ENCODE peak calls at places on chromosomes 7 and 10, in four cellular contexts. X, A, P and Y are unnamed samples.

GRCh38 chr7:46791180-46791579 is 790.7 kb downstream of the TNS3 start:
- DNase-seq in X (peak), A (no peak), P (no peak), Y (no peak)

GRCh38 chr10:82319558-82319957 is 444.6 kb downstream of the NRG3 start:
- DNase-seq in X (no peak), A (no peak), P (no peak), Y (no peak)

GRCh38 chr7:82410461-82410860 is 33.1 kb downstream of the CACNA2D1 start:
- DNase-seq in X (no peak), A (no peak), P (peak), Y (no peak)

GRCh38 chr10:101189461-101190401 is 39.5 kb downstream of the LBX1 start:
- DNase-seq in X (no peak), A (no peak), P (no peak), Y (peak)

GRCh38 chr10:50470798-50471582 is 152.8 kb downstream of the SGMS1 start:
- DNase-seq in X (no peak), A (no peak), P (no peak), Y (no peak)

GRCh38 chr10:97718659-97719142 is 5.2 kb downstream of the MARVELD1 start:
- DNase-seq in X (peak), A (no peak), P (peak), Y (no peak)

GRCh38 chr7:41331194-41331593 is 371.7 kb downstream of the INHBA start:
- DNase-seq in X (no peak), A (no peak), P (no peak), Y (no peak)

GRCh38 chr10:26555719-26556368 is 117.7 kb downstream of the APBB1IP start:
- DNase-seq in X (peak), A (no peak), P (peak), Y (no peak)

GRCh38 chr7:70674268-70675025 is 457.5 kb upstream of the GALNT17 start:
- DNase-seq in X (no peak), A (no peak), P (no peak), Y (no peak)

GRCh38 chr10:24483701-24484100 is 240.0 kb downstream of the ARHGAP21 start:
- DNase-seq in X (peak), A (no peak), P (peak), Y (peak)

GRCh38 chr10:186911-187310 is 51.7 kb downstream of the ZMYND11 start:
- DNase-seq in X (no peak), A (no peak), P (no peak), Y (no peak)

GRCh38 chr7:40133561-40134427 is 628 bp downstream of the MPLKIP start:
- DNase-seq in X (peak), A (no peak), P (no peak), Y (peak)

GRCh38 chr7:100860702-100861615 is 6.2 kb upstream of the TRIP6 start:
- DNase-seq in X (no peak), A (no peak), P (no peak), Y (no peak)

GRCh38 chr10:92239600-92240288 is 51.1 kb downstream of the CPEB3 start:
- DNase-seq in X (peak), A (peak), P (peak), Y (peak)

GRCh38 chr7:147535619-147536200 is 1054.9 kb upstream of the C7orf33 start:
- DNase-seq in X (peak), A (no peak), P (no peak), Y (no peak)

GRCh38 chr7:153044981-153045380 is 285.4 kb downstream of the ACTR3B start:
- DNase-seq in X (no peak), A (no peak), P (no peak), Y (no peak)

GRCh38 chr7:69684955-69685631 is 86.8 kb downstream of the AUTS2 start:
- DNase-seq in X (no peak), A (no peak), P (no peak), Y (no peak)

GRCh38 chr10:88065384-88066049 is 202.1 kb downstream of the PTEN start:
- DNase-seq in X (no peak), A (no peak), P (no peak), Y (peak)

GRCh38 chr10:75034131-75034512 is 77.3 kb upstream of the SAMD8 start:
- DNase-seq in X (peak), A (no peak), P (no peak), Y (no peak)

GRCh38 chr7:36066021-36066664 is 86.9 kb upstream of the EEPD1 start:
- DNase-seq in X (no peak), A (no peak), P (no peak), Y (no peak)

GRCh38 chr7:151125459-151125834 is 39.2 kb downstream of the AGAP3 start:
- DNase-seq in X (no peak), A (no peak), P (peak), Y (no peak)

GRCh38 chr10:129962558-129963075 is 1.5 kb downstream of the EBF3 start:
- DNase-seq in X (no peak), A (no peak), P (no peak), Y (no peak)

GRCh38 chr10:81218307-81218706 is 656.7 kb upstream of the NRG3 start:
- DNase-seq in X (no peak), A (no peak), P (no peak), Y (no peak)

GRCh38 chr10:5545426-5545777 is 20.6 kb downstream of the CALML3 start:
- DNase-seq in X (no peak), A (no peak), P (no peak), Y (no peak)

GRCh38 chr7:85497999-85498398 is 311.1 kb upstream of the SEMA3D start:
- DNase-seq in X (no peak), A (no peak), P (no peak), Y (peak)

GRCh38 chr10:73340121-73340520 is 18.5 kb downstream of the CFAP70 start:
- DNase-seq in X (no peak), A (no peak), P (no peak), Y (no peak)